ENCODE peak calls at places on chromosomes 13 and 19, in six cellular contexts. Y is tibial nerve, C is OCI-LY7, E is body of pancreas, S is ascending aorta, G is Caco-2. W is an unnamed sample. For H3K9me3, the result is how much of the 10 kb centered on the place peaks cover.

GRCh38 chr19:18798384-18799352 is 7.6 kb upstream of the COMP start:
- DNase-seq in Y (no peak), C (no peak), E (no peak), G (peak), S (no peak), W (no peak)

GRCh38 chr19:17721821-17722220 is 2.5 kb downstream of the MAP1S start:
- DNase-seq in S (peak), Y (peak), E (no peak), C (no peak), G (no peak), W (no peak)

GRCh38 chr13:113875829-113876228 is 12.0 kb upstream of the GAS6 start:
- DNase-seq in Y (no peak), C (no peak), E (no peak), S (no peak), G (no peak), W (no peak)

GRCh38 chr19:17448190-17448967 is at the start of gene TMEM221:
- DNase-seq in Y (peak), S (no peak), E (peak), G (peak), C (peak), W (peak)

GRCh38 chr19:52120286-52120685 is 19.5 kb downstream of the ZNF616 start:
- DNase-seq in Y (no peak), G (no peak), E (no peak), C (no peak), S (no peak), W (no peak)

GRCh38 chr19:49337267-49338022 is 2.2 kb downstream of the CD37 start:
- DNase-seq in C (no peak), S (no peak), Y (no peak), E (peak), G (no peak), W (no peak)

GRCh38 chr19:4009990-4010807 is 2.7 kb downstream of the PIAS4 start:
- DNase-seq in G (no peak), C (no peak), S (no peak), E (peak), Y (no peak), W (peak)

GRCh38 chr19:32748497-32748896 is 28.9 kb downstream of the TDRD12 start:
- DNase-seq in C (peak), E (no peak), S (no peak), G (peak), Y (no peak), W (no peak)

GRCh38 chr19:17602872-17603552 is 47.6 kb downstream of the COLGALT1 start:
- DNase-seq in C (no peak), G (no peak), S (no peak), E (no peak), Y (no peak), W (no peak)

GRCh38 chr13:98142427-98143156 is at the start of gene FARP1:
- DNase-seq in S (no peak), G (peak), Y (peak), E (peak), C (no peak), W (peak)

GRCh38 chr19:40806385-40807146 is 7.6 kb downstream of the EGLN2 start:
- DNase-seq in E (no peak), C (peak), S (peak), Y (peak), G (peak), W (no peak)

GRCh38 chr19:14300281-14300680 is 81.0 kb upstream of the ADGRE5 start:
- DNase-seq in C (peak), Y (no peak), E (no peak), S (no peak), G (peak), W (no peak)

GRCh38 chr19:43407416-43408005 is 7.2 kb upstream of the TEX101 start:
- DNase-seq in S (no peak), C (no peak), E (no peak), G (no peak), Y (no peak), W (no peak)

GRCh38 chr13:97307882-97308624 is 85.9 kb downstream of the MBNL2 start:
- DNase-seq in G (no peak), C (no peak), E (peak), Y (peak), S (no peak), W (peak)

GRCh38 chr13:113151745-113152707 is 6.4 kb upstream of the PROZ start:
- DNase-seq in S (no peak), Y (no peak), E (no peak), C (no peak), G (no peak), W (no peak)

GRCh38 chr19:7701654-7702457 is at the start of gene FCER2:
- DNase-seq in S (no peak), G (no peak), C (peak), E (no peak), Y (no peak), W (no peak)

GRCh38 chr13:40230833-40231266 is 435.6 kb downstream of the FOXO1 start:
- DNase-seq in C (no peak), G (no peak), Y (no peak), E (no peak), S (no peak), W (peak)

GRCh38 chr13:59793107-59793506 is 370.6 kb downstream of the DIAPH3 start:
- DNase-seq in Y (no peak), E (no peak), G (no peak), C (no peak), S (no peak), W (no peak)

GRCh38 chr19:30307191-30307974 is 64.8 kb upstream of the ZNF536 start:
- DNase-seq in C (no peak), G (no peak), E (no peak), Y (no peak), S (no peak), W (no peak)

GRCh38 chr13:98476538-98476966 is 100.4 kb downstream of the STK24 start:
- DNase-seq in Y (no peak), G (no peak), E (peak), S (peak), C (peak), W (no peak)

GRCh38 chr13:21121616-21122015 is 54.7 kb downstream of the SKA3 start:
- DNase-seq in G (no peak), S (no peak), C (no peak), Y (no peak), E (no peak), W (no peak)

GRCh38 chr19:47776568-47776967 is 1.9 kb upstream of the SELENOW start:
- DNase-seq in C (no peak), Y (no peak), S (no peak), G (no peak), E (no peak), W (no peak)

GRCh38 chr13:44853641-44854040 is 135.6 kb downstream of the NUFIP1 start:
- DNase-seq in Y (no peak), S (no peak), C (no peak), E (peak), G (peak), W (no peak)

GRCh38 chr19:39426170-39426569 is 9.6 kb downstream of the RPS16 start:
- DNase-seq in S (no peak), C (no peak), Y (no peak), G (no peak), E (no peak), W (no peak)

GRCh38 chr13:110379905-110380341 is 72.8 kb downstream of the COL4A2 start:
- DNase-seq in S (no peak), C (no peak), E (no peak), Y (no peak), G (peak), W (peak)

GRCh38 chr13:100403675-100404074 is 184.9 kb downstream of the GGACT start:
- DNase-seq in S (no peak), C (no peak), G (no peak), Y (no peak), E (no peak), W (no peak)
- H3K9me3 ChIP-seq in S (under half), C (under half), G (under half), Y (under half), E (under half), W (under half)

DNA sequence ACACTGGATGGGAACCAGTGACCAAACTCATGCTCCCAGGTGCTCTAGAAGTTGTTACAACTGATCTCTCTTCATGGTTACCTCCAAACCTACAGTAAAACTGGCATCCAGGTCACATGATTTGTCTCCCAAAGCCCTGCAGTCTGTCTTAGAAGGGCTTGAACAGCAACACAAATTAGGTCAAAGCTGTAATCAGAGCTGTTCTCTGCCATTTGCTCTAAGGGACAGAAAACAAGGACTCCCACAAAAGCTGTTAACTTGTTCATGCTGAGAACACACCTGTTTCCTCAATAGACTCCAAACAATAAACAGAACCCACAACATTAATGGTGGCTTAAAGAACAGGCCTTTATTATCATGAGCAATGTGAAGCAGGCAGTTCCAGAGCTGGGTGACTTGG is 8.0 kb downstream of the ZNF671 start:
- DNase-seq in C (no peak), G (no peak), E (no peak), S (no peak), Y (no peak), W (no peak)
- H3K9me3 ChIP-seq in C (under half), G (under half), E (under half), S (half or more), Y (half or more), W (under half)

GRCh38 chr19:20611866-20612265 is 46.3 kb upstream of the ZNF737 start:
- DNase-seq in G (no peak), E (no peak), C (no peak), S (no peak), Y (no peak), W (no peak)

GRCh38 chr19:20612711-20613316 is 47.2 kb upstream of the ZNF737 start:
- DNase-seq in S (no peak), C (no peak), Y (no peak), G (no peak), E (no peak), W (no peak)

DNA sequence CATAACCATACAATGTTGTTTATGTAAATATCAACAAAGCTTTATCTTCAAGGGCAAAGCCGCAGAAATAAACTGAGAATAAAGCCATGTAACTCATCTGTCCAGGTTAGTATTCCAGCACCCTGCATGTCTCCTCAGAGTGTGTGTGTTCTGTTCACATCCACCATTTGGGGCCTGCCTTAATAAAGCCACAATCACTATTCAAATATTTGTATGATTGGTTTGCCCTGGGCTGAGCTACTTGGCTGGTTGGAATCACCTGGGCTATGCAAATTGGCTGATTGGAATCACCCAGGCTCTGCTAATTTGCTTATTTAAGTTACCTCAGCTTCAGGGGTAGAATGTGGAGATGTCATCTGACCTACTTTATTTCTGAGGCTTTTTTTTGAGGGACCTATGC is 42.4 kb upstream of the ZNF737 start:
- DNase-seq in S (no peak), Y (no peak), C (no peak), G (no peak), E (no peak), W (no peak)
- H3K9me3 ChIP-seq in S (under half), Y (under half), C (under half), G (under half), E (under half), W (under half)

DNA sequence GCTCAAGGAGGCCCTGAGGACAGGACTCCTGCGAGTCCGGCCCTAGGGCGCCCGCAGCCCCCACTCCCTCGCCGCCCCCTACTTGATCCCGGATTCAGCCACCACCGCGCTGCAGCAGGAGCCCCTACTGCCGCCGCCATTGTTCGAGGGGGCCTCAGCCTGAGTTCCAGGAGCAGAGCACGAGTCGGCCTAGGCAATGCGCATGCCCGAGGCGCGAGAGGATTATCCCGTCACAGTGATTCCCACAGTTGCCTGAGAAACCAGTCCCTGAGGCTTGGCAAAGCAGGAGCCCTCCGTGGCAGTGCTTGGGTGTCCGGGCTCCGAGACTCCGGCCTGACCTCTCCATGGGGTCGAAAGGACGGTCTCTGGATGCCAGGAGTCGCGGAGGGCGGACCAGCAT is 68.4 kb upstream of the ZNF420 start:
- DNase-seq in C (no peak), G (no peak), Y (no peak), S (no peak), E (no peak), W (no peak)
- H3K9me3 ChIP-seq in C (under half), G (under half), Y (under half), S (half or more), E (under half), W (under half)

GRCh38 chr19:15864824-15865223 is 33.0 kb downstream of the CYP4F2 start:
- DNase-seq in E (no peak), Y (no peak), S (no peak), G (no peak), C (no peak), W (no peak)

GRCh38 chr19:15862444-15862843 is 35.4 kb downstream of the CYP4F2 start:
- DNase-seq in E (no peak), G (no peak), C (no peak), Y (no peak), S (no peak), W (no peak)

GRCh38 chr19:15860522-15860921 is 37.4 kb downstream of the CYP4F2 start:
- DNase-seq in S (no peak), Y (no peak), C (no peak), E (no peak), G (no peak), W (no peak)

GRCh38 chr19:15866646-15867045 is 31.2 kb downstream of the CYP4F2 start:
- DNase-seq in G (no peak), S (no peak), C (no peak), E (no peak), Y (no peak), W (no peak)

DNA sequence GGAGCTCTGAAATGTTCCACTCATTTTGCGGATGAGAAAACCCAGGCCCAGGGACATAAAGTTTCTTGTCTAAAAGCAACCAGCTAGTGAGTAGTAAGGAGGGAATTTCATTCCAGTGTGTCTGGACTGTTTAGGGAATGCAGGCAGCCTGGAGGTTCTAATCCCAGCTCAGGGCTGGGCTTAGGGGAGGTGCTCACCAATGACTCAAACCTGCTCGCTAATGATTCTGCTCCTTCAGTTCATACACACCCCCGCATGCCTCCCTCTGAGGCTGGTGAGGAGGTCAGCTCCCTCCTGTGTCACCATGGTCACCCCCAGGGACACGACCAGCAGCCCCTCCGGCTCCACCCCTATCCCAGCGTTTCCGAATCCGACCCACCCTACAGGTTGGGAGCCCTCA is 34.6 kb downstream of the CYP4F2 start:
- DNase-seq in Y (no peak), G (no peak), S (no peak), C (no peak), E (no peak), W (no peak)
- H3K9me3 ChIP-seq in Y (under half), G (under half), S (under half), C (under half), E (under half), W (under half)

DNA sequence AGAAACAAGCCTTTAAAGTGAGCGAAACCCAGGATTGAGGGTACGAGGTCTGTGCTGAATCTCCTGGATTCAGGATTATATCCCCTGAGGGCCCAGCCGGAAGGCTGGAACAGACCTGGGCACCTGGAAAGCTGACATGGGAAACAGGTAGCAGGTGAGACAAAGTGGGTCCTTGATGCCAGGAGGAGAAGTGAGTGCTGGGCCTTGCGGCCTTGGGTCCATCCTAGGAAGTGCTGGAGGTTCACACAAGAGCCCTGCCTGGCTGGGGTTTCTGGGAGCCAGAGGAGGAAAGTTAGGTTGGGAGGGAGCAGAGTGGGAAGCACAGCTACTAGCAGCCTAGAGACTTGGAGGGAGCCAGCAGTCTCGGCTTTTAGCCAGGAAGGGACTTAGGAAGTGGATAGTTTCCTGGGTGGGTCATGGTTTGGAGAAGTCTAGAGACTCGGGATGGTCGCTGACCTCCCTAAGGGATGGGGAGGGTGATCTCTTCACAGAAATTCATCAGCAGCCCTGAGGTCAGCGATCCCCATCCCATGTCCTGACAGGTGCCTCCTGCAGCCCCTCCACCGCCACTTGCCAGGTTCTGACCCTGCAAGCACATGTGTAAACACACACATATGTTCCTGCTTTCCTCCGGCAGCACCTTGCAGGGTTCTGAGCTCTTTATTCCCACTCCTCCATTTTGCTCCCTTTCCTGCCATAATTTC is 29.4 kb upstream of the ZNF492 start:
- DNase-seq in C (no peak), E (no peak), S (no peak), Y (no peak), G (no peak), W (no peak)
- H3K9me3 ChIP-seq in C (under half), E (under half), S (under half), Y (under half), G (under half), W (under half)

DNA sequence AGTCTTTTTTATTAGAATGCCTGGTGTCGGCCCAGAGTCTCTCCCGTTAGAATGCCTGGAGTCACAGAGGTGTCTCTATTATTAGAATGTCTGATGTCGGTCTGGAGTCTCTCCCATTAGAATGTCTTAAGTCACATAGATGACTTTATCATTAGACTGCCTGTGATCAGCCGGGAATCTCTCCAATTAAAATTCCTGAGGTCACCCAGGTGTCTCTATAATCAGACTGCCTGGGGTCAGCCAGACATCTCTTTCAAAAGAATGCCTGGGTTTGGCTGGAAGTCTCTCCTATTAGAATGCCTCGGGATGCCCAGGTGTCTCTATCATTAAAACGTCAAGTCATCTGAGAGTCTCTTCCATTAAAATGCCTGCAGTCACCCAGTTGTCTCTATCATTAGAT is 1493.9 kb downstream of the UQCRFS1 start:
- DNase-seq in G (no peak), Y (no peak), C (no peak), S (no peak), E (no peak), W (no peak)
- H3K9me3 ChIP-seq in G (under half), Y (under half), C (under half), S (half or more), E (under half), W (under half)

DNA sequence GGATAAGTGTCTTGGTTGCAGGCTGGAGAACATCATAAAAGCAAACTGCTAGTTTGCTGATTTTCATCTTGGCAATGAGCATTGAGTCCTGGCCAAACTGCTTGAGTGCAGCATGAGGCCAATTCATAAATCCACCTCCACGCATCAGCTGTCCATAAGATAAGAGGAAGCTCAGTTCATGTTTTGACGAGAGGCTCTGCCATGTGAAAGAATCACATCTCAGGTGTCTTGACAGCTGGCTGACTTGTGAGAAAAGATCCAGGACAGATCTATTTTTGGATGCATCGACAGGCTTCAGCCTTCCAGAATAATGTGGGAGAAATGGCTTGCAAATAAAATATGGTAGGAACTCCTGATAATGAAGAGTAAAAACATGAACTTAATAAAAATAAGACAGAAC is 5.4 kb upstream of the ZNF682 start:
- DNase-seq in G (no peak), C (no peak), Y (no peak), S (no peak), E (no peak), W (no peak)
- H3K9me3 ChIP-seq in G (under half), C (under half), Y (under half), S (under half), E (under half), W (under half)